ENCODE peak calls at places on chromosomes 3 and 15, in ten cellular contexts. S is DND-41, N is fibroblast of lung, H is kidney epithelial cell, Z is fibroblast of pulmonary artery, K is B cell, R is left ventricle myocardium inferior, T is stomach, E is cardiac muscle cell, W is astrocyte of the spinal cord. L is an unnamed sample.

GRCh38 chr3:149564079-149564478 is 89.6 kb downstream of the TM4SF4 start:
- DNase-seq in Z (no peak), R (no peak), T (no peak), H (no peak), E (no peak), N (peak), S (no peak), W (peak), K (no peak), L (no peak)

GRCh38 chr3:11140054-11140712 is 14.1 kb upstream of the HRH1 start:
- DNase-seq in W (peak), S (peak), R (no peak), E (no peak), K (peak), N (peak), Z (peak), T (peak), H (no peak), L (no peak)

GRCh38 chr3:50639055-50639494 is 22.1 kb downstream of the MAPKAPK3 start:
- DNase-seq in Z (peak), K (no peak), N (peak), R (no peak), S (no peak), W (peak), H (no peak), E (no peak), T (peak), L (no peak)

GRCh38 chr15:45095661-45096060 is 18.3 kb downstream of the DUOX2 start:
- DNase-seq in H (no peak), S (no peak), W (no peak), R (no peak), T (no peak), N (no peak), Z (no peak), K (peak), E (no peak), L (no peak)

GRCh38 chr15:71072423-71072822 is 42.8 kb upstream of the THSD4 start:
- DNase-seq in N (no peak), W (no peak), R (no peak), K (no peak), T (no peak), Z (no peak), S (no peak), H (no peak), E (no peak), L (no peak)

GRCh38 chr3:148178508-148178907 is 519.2 kb upstream of the AGTR1 start:
- DNase-seq in W (peak), N (peak), E (no peak), S (no peak), T (no peak), Z (peak), K (no peak), R (no peak), H (peak), L (no peak)

GRCh38 chr3:5053021-5053831 is 68.9 kb upstream of the ARL8B start:
- DNase-seq in T (no peak), W (peak), N (peak), K (no peak), R (no peak), E (no peak), Z (peak), H (no peak), S (no peak), L (no peak)

GRCh38 chr3:152197937-152198336 is 70.8 kb upstream of the MBNL1 start:
- DNase-seq in N (no peak), K (no peak), H (no peak), E (no peak), T (no peak), W (no peak), S (no peak), R (no peak), Z (no peak), L (no peak)

GRCh38 chr15:43292375-43293078 is 25.8 kb upstream of the TGM5 start:
- DNase-seq in H (no peak), E (no peak), S (no peak), W (no peak), Z (peak), K (no peak), T (no peak), R (no peak), N (peak), L (no peak)

GRCh38 chr3:4458961-4459360 is 8.1 kb downstream of the SUMF1 start:
- DNase-seq in R (no peak), Z (no peak), K (no peak), T (no peak), W (no peak), S (no peak), H (no peak), N (no peak), E (no peak), L (no peak)

GRCh38 chr3:141331370-141332318 is 36.7 kb upstream of the ZBTB38 start:
- DNase-seq in W (peak), H (peak), S (no peak), Z (peak), T (no peak), R (peak), N (peak), E (peak), K (no peak), L (no peak)

GRCh38 chr3:55935241-55935640 is 448.1 kb upstream of the WNT5A start:
- DNase-seq in R (no peak), Z (no peak), T (no peak), H (no peak), N (no peak), K (no peak), S (no peak), E (no peak), W (peak), L (no peak)

GRCh38 chr15:74259324-74259712 is 23.2 kb downstream of the CCDC33 start:
- DNase-seq in N (no peak), K (no peak), Z (no peak), W (no peak), R (no peak), E (peak), T (no peak), H (no peak), S (no peak), L (no peak)

GRCh38 chr15:34693053-34693744 is 61.6 kb downstream of the GJD2 start:
- DNase-seq in R (no peak), S (no peak), T (no peak), N (peak), Z (no peak), K (no peak), W (peak), H (no peak), E (no peak), L (no peak)

GRCh38 chr15:98493966-98494511 is 154.3 kb upstream of the IGF1R start:
- DNase-seq in W (no peak), K (no peak), T (no peak), R (no peak), Z (no peak), N (no peak), H (no peak), S (no peak), E (no peak), L (no peak)

GRCh38 chr3:101212740-101213139 is 107.6 kb downstream of the IMPG2 start:
- DNase-seq in N (no peak), R (no peak), Z (no peak), T (no peak), S (no peak), W (no peak), K (no peak), E (no peak), H (no peak), L (no peak)

GRCh38 chr15:65311760-65312159 is 7.3 kb downstream of the RNU5B-1 start:
- DNase-seq in N (no peak), H (no peak), E (no peak), S (no peak), T (no peak), Z (no peak), R (no peak), W (no peak), K (no peak), L (no peak)

GRCh38 chr3:94114667-94115066 is 51.8 kb downstream of the NSUN3 start:
- DNase-seq in H (no peak), S (no peak), R (no peak), T (no peak), N (no peak), Z (no peak), E (no peak), W (no peak), K (no peak), L (no peak)

GRCh38 chr3:94117729-94118128 is 54.9 kb downstream of the NSUN3 start:
- DNase-seq in R (no peak), H (no peak), N (no peak), Z (no peak), W (no peak), T (no peak), K (no peak), S (no peak), E (no peak), L (no peak)

GRCh38 chr3:94118390-94118789 is 55.5 kb downstream of the NSUN3 start:
- DNase-seq in E (no peak), R (no peak), H (no peak), S (no peak), Z (no peak), K (no peak), N (peak), T (no peak), W (no peak), L (no peak)

GRCh38 chr3:94110854-94111253 is 48.0 kb downstream of the NSUN3 start:
- DNase-seq in H (no peak), R (no peak), T (no peak), N (no peak), E (no peak), W (no peak), S (no peak), K (no peak), Z (no peak), L (no peak)

GRCh38 chr3:94115482-94115881 is 52.6 kb downstream of the NSUN3 start:
- DNase-seq in W (peak), K (no peak), R (no peak), S (no peak), N (peak), E (no peak), Z (peak), T (no peak), H (no peak), L (no peak)
- TF ChIP-seq CTCF in W (peak), K (no peak), R (peak), S (peak), N (peak), E (peak), Z (peak), T (no peak), H (peak), L (no peak)

GRCh38 chr3:9946112-9947024 is 5.8 kb downstream of the PRRT3 start:
- DNase-seq in W (peak), H (peak), N (peak), K (peak), S (no peak), T (peak), R (peak), Z (peak), E (peak), L (peak)
- TF ChIP-seq CTCF in W (peak), H (peak), N (peak), K (peak), S (no peak), T (peak), R (peak), Z (peak), E (peak), L (peak)

GRCh38 chr3:186261638-186262037 is 100.4 kb downstream of the DGKG start:
- DNase-seq in W (no peak), S (no peak), K (no peak), T (no peak), R (no peak), E (peak), N (no peak), Z (no peak), H (no peak), L (no peak)
- TF ChIP-seq CTCF in W (no peak), S (peak), K (no peak), T (no peak), R (no peak), E (peak), N (peak), Z (peak), H (no peak), L (no peak)

GRCh38 chr3:21220944-21221343 is 530.1 kb downstream of the ZNF385D start:
- DNase-seq in E (no peak), N (no peak), S (no peak), H (no peak), W (no peak), K (no peak), R (no peak), Z (no peak), T (no peak), L (no peak)

GRCh38 chr3:21216598-21216997 is 534.4 kb downstream of the ZNF385D start:
- DNase-seq in N (no peak), K (no peak), H (no peak), E (no peak), Z (peak), S (no peak), T (no peak), W (peak), R (no peak), L (no peak)
- TF ChIP-seq CTCF in N (peak), K (no peak), H (peak), E (peak), Z (peak), S (peak), T (no peak), W (peak), R (peak), L (no peak)

L was measured in natural killer cell.